ENCODE peak calls at places on chromosomes 12 and 14, in ten cellular contexts. S is tibial nerve, W is fibroblast of lung, J is thyroid gland, U is breast epithelium, I is pancreas, B is Peyer's patch, D is transverse colon, L is psoas muscle, E is esophagus squamous epithelium. Y is an unnamed sample.

GRCh38 chr14:68819260-68819691 is 26.4 kb upstream of the ZFP36L1 start:
- DNase-seq in D (peak; percentile 59), E (no peak), J (no peak), L (no peak), B (no peak), I (no peak), U (peak; percentile 20), W (peak; percentile 63), S (no peak), Y (peak; percentile 63)

GRCh38 chr14:84420236-84420635 is 1109.7 kb upstream of the FLRT2 start:
- DNase-seq in E (no peak), D (no peak), J (no peak), S (no peak), U (no peak), W (no peak), I (no peak), L (no peak), B (no peak), Y (no peak)

GRCh38 chr14:64502476-64503183 is 1.0 kb downstream of the ZBTB25 start:
- DNase-seq in L (no peak), D (peak; percentile 36), W (peak; percentile 21), E (no peak), U (peak; percentile 57), S (no peak), J (peak; percentile 41), I (no peak), B (peak; percentile 49), Y (no peak)

GRCh38 chr12:95548056-95548538 is 3.2 kb downstream of the USP44 start:
- DNase-seq in L (peak; percentile 21), J (peak; percentile 48), S (no peak), E (no peak), D (peak; percentile 34), B (no peak), W (no peak), I (peak; percentile 80), U (no peak), Y (no peak)

GRCh38 chr12:126747530-126748149 is 1519.3 kb upstream of the TMEM132C start:
- DNase-seq in B (peak; percentile 27), D (peak; percentile 39), L (peak; percentile 29), U (no peak), S (no peak), I (peak; percentile 74), J (peak; percentile 33), W (no peak), E (no peak), Y (no peak)

GRCh38 chr12:122141911-122142725 is 31.9 kb downstream of the IL31 start:
- DNase-seq in I (peak; percentile 65), U (no peak), B (no peak), S (no peak), J (no peak), W (no peak), D (no peak), E (no peak), L (peak; percentile 71), Y (no peak)

GRCh38 chr12:82019533-82019932 is 260.4 kb upstream of the PPFIA2 start:
- DNase-seq in B (no peak), E (no peak), D (no peak), J (no peak), I (no peak), W (no peak), L (no peak), U (no peak), S (no peak), Y (no peak)

GRCh38 chr14:61112506-61112905 is 131.5 kb downstream of the SLC38A6 start:
- DNase-seq in D (no peak), L (no peak), E (no peak), J (no peak), S (no peak), B (no peak), W (no peak), U (no peak), I (no peak), Y (no peak)

GRCh38 chr12:1778911-1779310 is 41.5 kb upstream of the LRTM2 start:
- DNase-seq in W (no peak), U (no peak), B (no peak), E (no peak), I (no peak), L (no peak), J (no peak), D (no peak), S (no peak), Y (no peak)
- H3K36me3 ChIP-seq in W (no peaks in the 10 kb centered on the region), U (no peaks in the 10 kb centered on the region), B (no peaks in the 10 kb centered on the region), E (no peaks in the 10 kb centered on the region), I (peaks cover 12% of the 10 kb centered on the region), L (peaks cover 3% of the 10 kb centered on the region), J (no peaks in the 10 kb centered on the region), D (no peaks in the 10 kb centered on the region), S (no peaks in the 10 kb centered on the region), Y (peaks cover 5% of the 10 kb centered on the region)

GRCh38 chr12:93221841-93222240 is 155.9 kb upstream of the NUDT4 start:
- DNase-seq in S (no peak), E (no peak), L (no peak), D (no peak), I (no peak), U (no peak), B (no peak), W (no peak), J (no peak), Y (no peak)

GRCh38 chr12:93223440-93224426 is 154.0 kb upstream of the NUDT4 start:
- DNase-seq in L (no peak), E (no peak), B (no peak), U (no peak), I (no peak), S (no peak), W (peak; percentile 51), J (no peak), D (no peak), Y (no peak)

GRCh38 chr12:93229494-93230310 is 148.0 kb upstream of the NUDT4 start:
- DNase-seq in S (no peak), B (no peak), D (no peak), E (no peak), I (no peak), W (peak; percentile 98), U (no peak), J (no peak), L (no peak), Y (no peak)

GRCh38 chr12:93226356-93226755 is 151.4 kb upstream of the NUDT4 start:
- DNase-seq in J (no peak), B (no peak), W (no peak), U (no peak), L (no peak), S (no peak), D (no peak), E (no peak), I (no peak), Y (no peak)

DNA sequence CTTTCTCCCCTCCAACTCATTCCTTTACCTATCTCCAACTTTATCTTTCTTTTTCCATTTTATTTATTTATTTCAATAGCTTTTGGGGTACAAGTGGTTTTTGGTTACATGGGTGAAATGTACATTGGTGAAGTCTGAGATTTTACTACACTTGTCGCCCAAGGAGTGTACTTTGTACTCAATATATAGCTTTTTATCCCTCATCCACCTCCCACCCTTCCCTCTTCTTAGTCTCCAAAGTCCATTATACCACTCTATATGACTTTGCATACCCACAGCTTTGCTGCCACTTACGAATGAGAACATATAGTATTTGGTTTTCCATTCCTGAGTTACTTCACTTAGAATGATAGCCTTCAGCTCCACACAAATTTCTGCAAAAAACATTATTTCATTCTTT is 152.6 kb upstream of the NUDT4 start:
- DNase-seq in W (no peak), D (no peak), E (no peak), L (no peak), J (no peak), S (no peak), B (no peak), I (no peak), U (no peak), Y (no peak)
- TF ChIP-seq CTCF in W (no peak), D (no peak), E (no peak), L (no peak), J (no peak), S (no peak), B (no peak), I (no peak), U (no peak), Y (no peak)

DNA sequence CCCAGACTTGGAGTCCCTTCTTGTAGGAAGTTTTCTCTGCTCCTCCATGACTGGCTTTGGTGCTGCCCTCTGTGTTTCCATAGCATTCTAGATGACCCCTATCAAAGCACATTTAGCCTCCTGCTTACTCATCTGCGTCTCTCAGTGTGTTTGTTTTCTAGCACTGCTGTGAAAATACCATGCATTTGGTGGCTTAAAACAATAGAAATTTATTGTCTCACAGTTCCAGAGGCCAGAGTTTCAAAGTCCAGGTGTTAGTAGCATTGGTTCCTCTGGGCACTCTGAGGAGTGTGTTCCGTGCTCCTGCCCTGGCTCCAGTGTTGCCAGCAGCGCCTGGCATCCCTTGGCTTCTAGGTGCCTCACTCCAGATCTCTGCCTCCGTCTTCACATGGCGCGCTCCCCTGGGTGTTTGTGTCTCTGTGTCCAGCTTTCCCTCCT is 86.1 kb downstream of the CACNA1C start:
- DNase-seq in L (no peak), B (no peak), D (peak; percentile 49), J (no peak), E (no peak), U (no peak), S (no peak), I (no peak), W (no peak), Y (no peak)
- H3K4me1 ChIP-seq in L (no peaks in the 10 kb centered on the region), B (peaks cover 16% of the 10 kb centered on the region), D (peaks cover 39% of the 10 kb centered on the region), J (no peaks in the 10 kb centered on the region), E (no peaks in the 10 kb centered on the region), U (no peaks in the 10 kb centered on the region), S (no peaks in the 10 kb centered on the region), I (no peaks in the 10 kb centered on the region), W (no peaks in the 10 kb centered on the region), Y (peaks cover 14% of the 10 kb centered on the region)

GRCh38 chr12:6672143-6672542 is 9.2 kb upstream of the ING4 start:
- DNase-seq in W (no peak), I (no peak), B (no peak), U (no peak), L (no peak), S (no peak), E (no peak), J (no peak), D (no peak), Y (no peak)

GRCh38 chr12:6664902-6665301 is 2.0 kb upstream of the ING4 start:
- DNase-seq in L (no peak), J (no peak), U (no peak), E (no peak), S (no peak), I (no peak), W (no peak), B (no peak), D (no peak), Y (no peak)

GRCh38 chr12:6666211-6666610 is 3.3 kb upstream of the ING4 start:
- DNase-seq in L (no peak), U (no peak), J (no peak), D (no peak), S (no peak), E (no peak), B (no peak), I (no peak), W (no peak), Y (no peak)

GRCh38 chr12:6662906-6663742 is at the start of gene ING4:
- DNase-seq in I (peak; percentile 97), L (peak; percentile 97), U (peak; percentile 99), D (peak; percentile 98), W (peak; percentile 99), S (peak; percentile 94), J (peak; percentile 99), B (peak; percentile 98), E (peak; percentile 93), Y (peak; percentile 99)

DNA sequence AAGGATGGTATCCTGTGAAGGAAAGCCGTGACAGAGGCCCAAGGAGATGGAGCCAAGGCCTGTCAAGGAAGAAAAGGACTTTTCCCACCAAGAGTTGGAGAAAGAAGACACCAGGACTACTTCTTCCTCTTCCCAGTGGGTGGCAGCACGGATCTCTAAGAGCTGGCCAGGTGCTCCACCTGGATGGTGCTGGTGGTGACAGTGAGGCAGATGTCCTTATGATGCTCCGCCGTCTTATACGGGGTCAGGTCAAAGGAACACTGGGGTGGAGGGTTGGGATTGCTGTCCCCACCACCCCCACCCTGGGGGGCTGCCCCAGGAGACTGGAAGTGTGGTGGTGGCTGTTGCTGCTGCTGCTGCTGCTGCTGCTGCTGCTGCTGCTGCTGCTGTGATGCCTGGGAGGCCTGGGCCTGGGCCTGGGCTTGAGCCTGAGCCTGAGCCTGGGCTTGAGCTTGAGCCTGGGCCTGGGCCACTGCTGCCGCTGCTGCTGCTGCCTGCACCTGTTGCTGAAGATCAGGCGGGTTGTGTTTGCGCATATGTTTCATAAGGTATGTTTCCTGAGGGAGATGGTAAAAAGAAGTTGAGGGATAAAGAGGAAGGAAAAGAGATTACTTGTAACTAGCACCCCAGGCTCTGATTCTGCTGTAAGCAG is 4.8 kb upstream of the ING4 start:
- DNase-seq in L (no peak), E (no peak), J (no peak), D (no peak), U (no peak), I (no peak), S (no peak), B (no peak), W (no peak), Y (no peak)
- H3K36me3 ChIP-seq in L (peaks cover 23% of the 10 kb centered on the region), E (peaks cover 57% of the 10 kb centered on the region), J (peaks cover 55% of the 10 kb centered on the region), D (no peaks in the 10 kb centered on the region), U (peaks cover 30% of the 10 kb centered on the region), I (peaks cover 56% of the 10 kb centered on the region), S (peaks cover 71% of the 10 kb centered on the region), B (no peaks in the 10 kb centered on the region), W (peaks cover 17% of the 10 kb centered on the region), Y (peaks cover 58% of the 10 kb centered on the region)